ENCODE peak calls at places on chromosome 7, in six cellular contexts. Q is GM23338, O is upper lobe of right lung, K is uterus, M is right cardiac atrium, H is mesendoderm. G is an unnamed sample. For H3K4me1, the result is how much of the 10 kb centered on the place peaks cover.

GRCh38 chr7:73901231-73901822 is 40.4 kb downstream of the TMEM270 start:
- DNase-seq in O (no peak), Q (no peak), H (no peak), M (no peak), K (peak), G (no peak)

GRCh38 chr7:66609176-66609575 is 19.5 kb upstream of the KCTD7 start:
- DNase-seq in H (no peak), M (no peak), K (no peak), Q (no peak), O (no peak), G (no peak)

GRCh38 chr7:904847-905246 is 28.5 kb downstream of the GET4 start:
- DNase-seq in M (peak), Q (no peak), K (no peak), O (no peak), H (no peak), G (no peak)

GRCh38 chr7:48421357-48421756 is 250.1 kb downstream of the ABCA13 start:
- DNase-seq in H (peak), M (no peak), K (no peak), Q (peak), O (no peak), G (no peak)

GRCh38 chr7:98366562-98366938 is 34.3 kb downstream of the BAIAP2L1 start:
- DNase-seq in M (no peak), K (no peak), H (no peak), Q (no peak), O (no peak), G (no peak)

GRCh38 chr7:135877799-135878198 is 99.4 kb downstream of the MTPN start:
- DNase-seq in Q (no peak), O (no peak), K (no peak), M (no peak), H (no peak), G (no peak)

GRCh38 chr7:135744938-135745701 is 3.5 kb downstream of the FAM180A start:
- DNase-seq in K (no peak), M (no peak), H (no peak), Q (no peak), O (no peak), G (no peak)

GRCh38 chr7:157077986-157078644 is 60.6 kb upstream of the UBE3C start:
- DNase-seq in M (no peak), K (no peak), Q (peak), O (no peak), H (peak), G (no peak)

GRCh38 chr7:137628211-137628610 is 218.6 kb downstream of the DGKI start:
- DNase-seq in O (no peak), M (no peak), H (no peak), K (no peak), Q (no peak), G (no peak)
- H3K27ac ChIP-seq in O (no peak), M (no peak), H (no peak), K (no peak), Q (no peak), G (no peak)

DNA sequence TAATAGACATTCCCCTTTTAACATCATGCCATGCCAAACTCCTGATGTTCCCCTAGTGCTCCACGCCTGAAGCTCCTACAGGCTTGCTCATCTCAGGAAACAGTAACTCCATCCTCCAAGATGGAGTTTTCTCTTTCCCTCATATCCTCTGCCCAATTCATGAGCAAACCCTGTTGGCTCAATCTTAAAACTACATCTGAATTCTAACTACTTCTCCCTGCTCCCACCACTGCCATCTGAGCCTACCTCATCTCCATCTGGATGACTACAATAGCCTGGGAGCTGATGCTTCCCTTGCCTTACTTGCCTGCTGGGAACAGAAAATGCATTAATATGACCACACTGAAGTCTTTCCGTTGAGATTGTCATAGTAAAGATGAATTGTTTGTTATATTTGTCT is 271.7 kb upstream of the MKLN1 start:
- DNase-seq in M (no peak), Q (no peak), O (no peak), K (no peak), H (no peak), G (no peak)
- H3K4me1 ChIP-seq in M (under half), Q (under half), O (half or more), K (under half), H (under half), G (half or more)

DNA sequence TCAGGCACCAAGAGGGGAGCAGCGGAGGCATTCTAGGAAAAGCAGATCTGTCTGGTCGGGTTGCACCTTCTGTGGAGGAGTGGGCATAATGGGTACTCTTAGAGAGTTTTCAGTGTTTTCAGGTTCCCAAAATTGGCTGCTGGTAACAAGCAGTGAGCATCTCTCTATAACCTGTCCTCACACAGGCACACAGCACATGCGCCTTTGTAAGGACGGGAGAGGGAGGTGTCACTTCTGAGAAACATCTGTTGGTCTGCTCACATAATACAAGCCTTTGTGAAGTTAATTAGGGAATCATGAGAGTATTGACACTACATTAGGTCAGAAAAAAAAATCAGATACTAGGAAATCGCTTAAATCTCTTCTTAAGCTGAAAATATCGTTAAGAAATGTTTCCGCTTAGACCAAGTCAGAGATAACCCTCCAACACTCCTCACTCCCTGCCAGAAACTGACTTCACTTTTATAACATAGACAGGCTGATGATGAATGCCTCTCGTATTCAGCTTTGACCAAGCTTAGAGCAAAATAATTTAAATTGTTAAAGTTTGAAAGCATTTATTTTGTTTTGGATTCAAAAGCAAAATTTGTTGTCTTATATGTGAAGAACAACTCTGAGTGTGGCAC is 769.8 kb downstream of the TNS3 start:
- DNase-seq in M (no peak), O (no peak), Q (no peak), H (no peak), K (no peak), G (no peak)
- H3K27ac ChIP-seq in M (no peak), O (no peak), Q (no peak), H (no peak), K (peak), G (no peak)

DNA sequence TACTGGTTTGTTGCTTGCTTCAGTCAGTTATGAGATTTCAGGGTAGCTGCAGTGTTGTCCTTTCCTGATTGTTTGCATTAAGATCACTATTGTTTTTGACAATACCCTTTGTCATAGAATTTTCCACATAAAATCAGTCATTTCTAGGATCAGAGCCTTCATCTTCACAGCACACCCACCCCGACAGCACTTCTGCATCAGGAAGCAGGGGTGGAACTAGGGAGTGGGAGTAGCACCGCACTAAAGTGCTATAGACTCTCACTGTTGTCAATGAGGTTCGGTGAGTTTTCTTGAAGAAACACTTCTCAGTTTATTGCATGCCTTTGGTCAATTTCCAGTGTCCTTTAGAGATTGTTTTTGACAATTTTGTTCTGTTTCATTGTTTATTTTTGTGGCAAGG is 632.5 kb downstream of the AUTS2 start:
- DNase-seq in Q (no peak), M (no peak), K (no peak), H (no peak), O (no peak), G (no peak)
- H3K4me1 ChIP-seq in Q (under half), M (under half), K (under half), H (under half), O (under half), G (under half)

GRCh38 chr7:71221049-71221448 is 89.1 kb downstream of the GALNT17 start:
- DNase-seq in O (no peak), Q (no peak), H (no peak), K (no peak), M (no peak), G (no peak)
- H3K27ac ChIP-seq in O (peak), Q (no peak), H (no peak), K (peak), M (peak), G (peak)

GRCh38 chr7:106517508-106517907 is 143.4 kb downstream of the CCDC71L start:
- DNase-seq in Q (no peak), H (no peak), O (no peak), K (no peak), M (no peak), G (no peak)
- H3K4me1 ChIP-seq in Q (under half), H (under half), O (under half), K (under half), M (under half), G (under half)

GRCh38 chr7:11969627-11970026 is 137.6 kb upstream of the THSD7A start:
- DNase-seq in H (peak), O (no peak), M (no peak), Q (peak), K (no peak), G (no peak)
- H3K27ac ChIP-seq in H (no peak), O (no peak), M (no peak), Q (no peak), K (no peak), G (no peak)

GRCh38 chr7:76211216-76211615 is 9.5 kb downstream of the SRRM3 start:
- DNase-seq in O (no peak), M (no peak), Q (no peak), H (no peak), K (no peak), G (no peak)
- H3K4me1 ChIP-seq in O (under half), M (under half), Q (under half), H (under half), K (under half), G (under half)

GRCh38 chr7:27095897-27096755 is at the start of gene HOXA1:
- DNase-seq in Q (peak), O (peak), M (peak), K (peak), H (peak), G (peak)
- H3K27ac ChIP-seq in Q (no peak), O (peak), M (peak), K (peak), H (no peak), G (peak)